ENCODE peak calls at places on chromosome 18, in four cellular contexts. One of them, this sample, is unnamed.

GRCh38 chr18:56890632-56891031 is 239.5 kb downstream of the WDR7 start:
- DNase-seq in iPS DF 6.9: no peak
- DNase-seq in A549: peak
- DNase-seq in fibroblast of pulmonary artery: peak
- DNase-seq in this sample: no peak

GRCh38 chr18:41389936-41390667 is 564.9 kb upstream of the PIK3C3 start:
- DNase-seq in iPS DF 6.9: no peak
- DNase-seq in A549: no peak
- DNase-seq in fibroblast of pulmonary artery: no peak
- DNase-seq in this sample: no peak

GRCh38 chr18:67599277-67599676 is 82.8 kb upstream of the DSEL start:
- DNase-seq in iPS DF 6.9: no peak
- DNase-seq in A549: no peak
- DNase-seq in fibroblast of pulmonary artery: peak
- DNase-seq in this sample: no peak

GRCh38 chr18:21997207-21998143 is 171.9 kb upstream of the GATA6 start:
- DNase-seq in iPS DF 6.9: peak
- DNase-seq in A549: peak
- DNase-seq in fibroblast of pulmonary artery: peak
- DNase-seq in this sample: peak

GRCh38 chr18:59123588-59124369 is 15.9 kb upstream of the SEC11C start:
- DNase-seq in iPS DF 6.9: no peak
- DNase-seq in A549: peak
- DNase-seq in fibroblast of pulmonary artery: peak
- DNase-seq in this sample: no peak

GRCh38 chr18:39611381-39612090 is 2045.9 kb upstream of the CELF4 start:
- DNase-seq in iPS DF 6.9: no peak
- DNase-seq in A549: no peak
- DNase-seq in fibroblast of pulmonary artery: peak
- DNase-seq in this sample: no peak

GRCh38 chr18:15005313-15006130 is 257.6 kb downstream of the ANKRD30B start:
- DNase-seq in iPS DF 6.9: no peak
- DNase-seq in A549: no peak
- DNase-seq in fibroblast of pulmonary artery: no peak
- DNase-seq in this sample: no peak

GRCh38 chr18:30632058-30632718 is 410.4 kb downstream of the DSC3 start:
- DNase-seq in iPS DF 6.9: no peak
- DNase-seq in A549: no peak
- DNase-seq in fibroblast of pulmonary artery: no peak
- DNase-seq in this sample: no peak

GRCh38 chr18:23377669-23378469 is 75.2 kb upstream of the RIOK3 start:
- DNase-seq in iPS DF 6.9: no peak
- DNase-seq in A549: peak
- DNase-seq in fibroblast of pulmonary artery: peak
- DNase-seq in this sample: no peak

GRCh38 chr18:32911660-32912284 is 138.9 kb upstream of the KLHL14 start:
- DNase-seq in iPS DF 6.9: no peak
- DNase-seq in A549: no peak
- DNase-seq in fibroblast of pulmonary artery: no peak
- DNase-seq in this sample: no peak

DNA sequence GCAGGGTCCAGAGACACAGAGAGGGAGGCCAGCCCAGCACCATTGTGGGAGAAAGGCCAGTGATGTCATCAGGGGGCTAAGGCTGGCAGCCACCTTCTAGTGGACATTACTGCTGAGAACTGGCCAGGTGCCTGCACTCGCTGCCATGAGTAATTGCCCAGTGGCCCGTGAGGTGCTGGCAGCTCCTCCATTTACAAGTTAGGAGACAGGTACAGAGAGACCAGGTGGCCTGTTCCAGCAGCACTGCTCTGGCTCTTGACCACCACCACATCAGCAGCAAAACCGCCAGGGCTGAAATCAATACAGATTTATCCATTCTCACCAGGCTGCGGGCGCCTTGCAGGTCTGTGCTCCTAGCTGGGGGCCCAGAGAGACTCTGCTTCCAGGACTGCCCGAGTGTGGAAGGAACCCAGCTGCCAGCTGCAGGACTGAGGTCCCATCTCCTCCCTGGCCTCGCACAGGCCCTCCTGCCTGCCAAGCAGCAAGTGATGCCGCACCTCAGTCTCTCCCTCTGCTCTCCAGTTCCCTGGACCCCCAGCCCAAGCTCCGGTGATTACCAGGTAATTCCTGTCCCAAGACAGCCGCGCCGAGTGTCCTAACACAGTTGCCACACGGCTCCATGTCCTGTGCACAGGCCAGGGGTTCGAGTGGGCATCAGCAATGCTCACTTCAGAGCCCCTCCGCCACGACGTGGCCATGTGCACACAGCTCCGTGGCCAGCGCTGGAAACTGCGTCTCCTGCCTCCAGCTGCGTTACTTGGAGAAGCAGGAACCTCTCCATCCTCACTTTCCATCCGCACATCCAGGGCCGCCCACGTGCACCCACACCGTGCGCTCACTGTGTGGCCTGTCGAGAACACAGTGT is 101.0 kb upstream of the CTDP1 start:
- DNase-seq in iPS DF 6.9: no peak
- DNase-seq in A549: no peak
- DNase-seq in fibroblast of pulmonary artery: no peak
- DNase-seq in this sample: no peak
- H3K4me3 ChIP-seq in iPS DF 6.9: no peak
- H3K4me3 ChIP-seq in A549: no peak
- H3K4me3 ChIP-seq in fibroblast of pulmonary artery: no peak
- H3K4me3 ChIP-seq in this sample: no peak

DNA sequence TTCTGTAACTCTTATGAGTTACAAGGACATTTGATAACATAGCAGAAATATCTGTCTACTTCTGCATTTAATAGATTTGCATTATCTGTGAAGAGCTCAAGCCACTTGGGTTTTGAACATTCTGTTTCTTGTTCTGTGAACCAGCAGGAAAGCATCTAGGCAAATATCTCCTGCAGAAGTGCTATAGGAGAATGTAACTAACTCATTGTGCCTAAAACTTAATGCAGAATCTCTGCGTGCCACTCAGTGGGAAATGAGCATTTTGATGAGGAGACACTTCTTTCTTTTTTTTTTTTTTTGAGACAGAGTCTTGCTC is 63.5 kb downstream of the MYOM1 start:
- DNase-seq in iPS DF 6.9: no peak
- DNase-seq in A549: no peak
- DNase-seq in fibroblast of pulmonary artery: no peak
- DNase-seq in this sample: no peak
- H3K4me3 ChIP-seq in iPS DF 6.9: no peak
- H3K4me3 ChIP-seq in A549: no peak
- H3K4me3 ChIP-seq in fibroblast of pulmonary artery: no peak
- H3K4me3 ChIP-seq in this sample: no peak

GRCh38 chr18:9741461-9741820 is 33.3 kb downstream of the RAB31 start:
- DNase-seq in iPS DF 6.9: no peak
- DNase-seq in A549: no peak
- DNase-seq in fibroblast of pulmonary artery: no peak
- DNase-seq in this sample: no peak
- H3K4me3 ChIP-seq in iPS DF 6.9: no peak
- H3K4me3 ChIP-seq in A549: no peak
- H3K4me3 ChIP-seq in fibroblast of pulmonary artery: no peak
- H3K4me3 ChIP-seq in this sample: no peak

GRCh38 chr18:62939433-62939832 is 224.1 kb downstream of the PHLPP1 start:
- DNase-seq in iPS DF 6.9: no peak
- DNase-seq in A549: no peak
- DNase-seq in fibroblast of pulmonary artery: no peak
- DNase-seq in this sample: no peak
- H3K4me3 ChIP-seq in iPS DF 6.9: no peak
- H3K4me3 ChIP-seq in A549: no peak
- H3K4me3 ChIP-seq in fibroblast of pulmonary artery: no peak
- H3K4me3 ChIP-seq in this sample: no peak

DNA sequence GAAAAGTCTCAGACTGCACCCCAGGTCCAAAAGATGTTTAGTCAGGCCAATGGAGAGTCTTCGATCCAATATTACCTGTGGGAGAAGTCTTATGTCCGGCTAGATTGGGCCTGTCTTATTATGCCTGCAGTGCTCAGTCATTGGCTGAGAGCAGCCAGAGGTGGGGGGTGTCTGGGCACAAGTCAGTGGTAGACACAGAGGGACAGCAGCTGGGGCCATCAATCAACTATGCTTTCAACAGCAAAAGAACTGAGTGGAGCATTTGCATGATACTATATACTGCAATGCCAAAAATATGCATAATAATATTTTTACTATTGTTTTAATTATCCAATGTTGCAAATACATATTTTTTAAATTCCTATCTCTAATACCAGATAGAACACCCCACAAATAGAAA is 298.6 kb upstream of the CDH20 start:
- DNase-seq in iPS DF 6.9: no peak
- DNase-seq in A549: no peak
- DNase-seq in fibroblast of pulmonary artery: no peak
- DNase-seq in this sample: no peak
- H3K4me3 ChIP-seq in iPS DF 6.9: no peak
- H3K4me3 ChIP-seq in A549: no peak
- H3K4me3 ChIP-seq in fibroblast of pulmonary artery: no peak
- H3K4me3 ChIP-seq in this sample: no peak

DNA sequence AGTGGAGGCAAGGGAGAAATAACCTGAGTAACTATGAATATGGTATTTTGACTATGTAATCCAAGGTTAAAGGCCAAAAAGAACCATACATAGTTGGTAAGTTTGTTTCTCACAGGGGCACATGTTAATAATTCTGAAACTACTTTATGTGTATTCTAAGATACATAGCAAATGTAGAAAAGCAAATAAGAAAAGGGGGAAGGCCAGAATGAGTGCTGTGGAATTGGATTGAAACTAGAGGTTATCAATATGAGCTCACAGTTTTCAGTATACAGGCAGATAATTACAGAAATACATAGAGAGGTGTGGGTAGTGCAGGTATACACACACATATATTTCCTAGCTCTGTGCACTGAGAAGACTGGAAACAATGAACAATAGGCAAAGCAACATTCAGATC is 13.7 kb downstream of the INO80C start:
- DNase-seq in iPS DF 6.9: no peak
- DNase-seq in A549: no peak
- DNase-seq in fibroblast of pulmonary artery: no peak
- DNase-seq in this sample: no peak
- H3K4me3 ChIP-seq in iPS DF 6.9: no peak
- H3K4me3 ChIP-seq in A549: no peak
- H3K4me3 ChIP-seq in fibroblast of pulmonary artery: no peak
- H3K4me3 ChIP-seq in this sample: no peak

GRCh38 chr18:7822435-7823425 is 255.6 kb downstream of the PTPRM start:
- DNase-seq in iPS DF 6.9: no peak
- DNase-seq in A549: no peak
- DNase-seq in fibroblast of pulmonary artery: peak
- DNase-seq in this sample: no peak
- H3K4me3 ChIP-seq in iPS DF 6.9: no peak
- H3K4me3 ChIP-seq in A549: no peak
- H3K4me3 ChIP-seq in fibroblast of pulmonary artery: no peak
- H3K4me3 ChIP-seq in this sample: no peak

GRCh38 chr18:48860276-48861180 is 90.2 kb downstream of the SMAD7 start:
- DNase-seq in iPS DF 6.9: no peak
- DNase-seq in A549: no peak
- DNase-seq in fibroblast of pulmonary artery: no peak
- DNase-seq in this sample: no peak
- H3K4me3 ChIP-seq in iPS DF 6.9: no peak
- H3K4me3 ChIP-seq in A549: no peak
- H3K4me3 ChIP-seq in fibroblast of pulmonary artery: no peak
- H3K4me3 ChIP-seq in this sample: no peak